ENCODE peak calls at places on chromosomes 13 and 19, in four cellular contexts. T, M, F and S are unnamed samples.

GRCh38 chr13:111168116-111168515 is 53.0 kb downstream of the ARHGEF7 start:
- DNase-seq in M (no peak), F (no peak), T (no peak), S (no peak)

GRCh38 chr19:58407658-58408151 is 744 bp upstream of the ZNF584 start:
- DNase-seq in M (no peak), F (no peak), T (peak), S (no peak)

GRCh38 chr13:98570929-98571372 is 6.0 kb downstream of the STK24 start:
- DNase-seq in T (peak), F (peak), M (peak), S (no peak)

GRCh38 chr19:38617764-38618589 is at the start of gene MAP4K1:
- DNase-seq in M (peak), F (peak), T (peak), S (no peak)

GRCh38 chr13:44576396-44577235 is 486 bp upstream of the TSC22D1 start:
- DNase-seq in T (no peak), F (no peak), M (no peak), S (peak)

GRCh38 chr13:52061587-52061986 is 37.1 kb downstream of the UTP14C start:
- DNase-seq in F (no peak), M (no peak), T (no peak), S (no peak)

GRCh38 chr19:42420055-42420544 is 7.1 kb downstream of the LIPE start:
- DNase-seq in F (peak), M (no peak), T (peak), S (no peak)

GRCh38 chr13:113527272-113527958 is 36.9 kb upstream of the DCUN1D2 start:
- DNase-seq in M (no peak), T (peak), F (no peak), S (peak)

GRCh38 chr19:3285647-3286176 is 61.3 kb downstream of the CELF5 start:
- DNase-seq in M (no peak), T (no peak), F (peak), S (no peak)

GRCh38 chr19:2189880-2190279 is 26.1 kb downstream of the DOT1L start:
- DNase-seq in F (no peak), T (no peak), M (no peak), S (no peak)

GRCh38 chr19:50380137-50380536 is 3.9 kb downstream of the NR1H2 start:
- DNase-seq in F (no peak), T (no peak), M (no peak), S (no peak)

GRCh38 chr13:26784704-26785639 is 24.4 kb upstream of the GPR12 start:
- DNase-seq in F (no peak), M (no peak), T (no peak), S (no peak)

GRCh38 chr13:34655554-34655953 is 286.5 kb upstream of the NBEA start:
- DNase-seq in M (no peak), F (no peak), T (no peak), S (no peak)

GRCh38 chr19:52533901-52534300 is 6.4 kb downstream of the ZNF808 start:
- DNase-seq in F (no peak), T (no peak), M (peak), S (no peak)

GRCh38 chr19:1252818-1253513 is 4.6 kb downstream of the MIDN start:
- DNase-seq in T (peak), F (peak), M (peak), S (peak)

GRCh38 chr13:37277435-37278144 is 172.1 kb upstream of the CSNK1A1L start:
- DNase-seq in M (no peak), T (no peak), F (no peak), S (no peak)

GRCh38 chr13:113064534-113065405 is 40.8 kb upstream of the F7 start:
- DNase-seq in M (peak), T (no peak), F (no peak), S (no peak)

GRCh38 chr19:49712397-49712859 is 21.5 kb downstream of the CPT1C start:
- DNase-seq in F (no peak), M (no peak), T (peak), S (no peak)

GRCh38 chr13:111493468-111493867 is 173.0 kb downstream of the TEX29 start:
- DNase-seq in F (no peak), M (no peak), T (no peak), S (no peak)

GRCh38 chr13:98571955-98572662 is 4.8 kb downstream of the STK24 start:
- DNase-seq in M (peak), T (no peak), F (peak), S (no peak)

GRCh38 chr19:42121036-42121621 is 11.1 kb downstream of the POU2F2 start:
- DNase-seq in T (no peak), M (no peak), F (no peak), S (no peak)

GRCh38 chr19:47486900-47487299 is 2.9 kb upstream of the KPTN start:
- DNase-seq in T (no peak), M (no peak), F (no peak), S (no peak)

GRCh38 chr19:50803633-50804419 is 13.6 kb downstream of the ACP4 start:
- DNase-seq in M (no peak), F (no peak), T (no peak), S (no peak)

GRCh38 chr19:30674656-30675055 is 302.5 kb downstream of the ZNF536 start:
- DNase-seq in T (no peak), M (no peak), F (no peak), S (no peak)

GRCh38 chr13:26628706-26629105 is 71.2 kb downstream of the WASF3 start:
- DNase-seq in M (peak), T (no peak), F (no peak), S (no peak)

GRCh38 chr13:93296584-93296983 is 70.0 kb downstream of the GPC6 start:
- DNase-seq in F (no peak), T (no peak), M (no peak), S (no peak)

GRCh38 chr13:22736084-22736767 is 444.6 kb upstream of the SGCG start:
- DNase-seq in T (no peak), M (no peak), F (no peak), S (no peak)
- TF ChIP-seq CTCF in T (no peak), M (no peak), F (no peak), S (no peak)

GRCh38 chr19:12555456-12555930 is 4.2 kb upstream of the ZNF564 start:
- DNase-seq in F (no peak), T (no peak), M (peak), S (no peak)

GRCh38 chr19:12546068-12546467 is 5.2 kb downstream of the ZNF564 start:
- DNase-seq in T (no peak), F (no peak), M (no peak), S (no peak)

GRCh38 chr19:12545267-12545666 is 6.0 kb downstream of the ZNF564 start:
- DNase-seq in T (no peak), M (no peak), F (no peak), S (no peak)

GRCh38 chr19:12546903-12547302 is 4.4 kb downstream of the ZNF564 start:
- DNase-seq in T (no peak), F (no peak), M (no peak), S (no peak)

DNA sequence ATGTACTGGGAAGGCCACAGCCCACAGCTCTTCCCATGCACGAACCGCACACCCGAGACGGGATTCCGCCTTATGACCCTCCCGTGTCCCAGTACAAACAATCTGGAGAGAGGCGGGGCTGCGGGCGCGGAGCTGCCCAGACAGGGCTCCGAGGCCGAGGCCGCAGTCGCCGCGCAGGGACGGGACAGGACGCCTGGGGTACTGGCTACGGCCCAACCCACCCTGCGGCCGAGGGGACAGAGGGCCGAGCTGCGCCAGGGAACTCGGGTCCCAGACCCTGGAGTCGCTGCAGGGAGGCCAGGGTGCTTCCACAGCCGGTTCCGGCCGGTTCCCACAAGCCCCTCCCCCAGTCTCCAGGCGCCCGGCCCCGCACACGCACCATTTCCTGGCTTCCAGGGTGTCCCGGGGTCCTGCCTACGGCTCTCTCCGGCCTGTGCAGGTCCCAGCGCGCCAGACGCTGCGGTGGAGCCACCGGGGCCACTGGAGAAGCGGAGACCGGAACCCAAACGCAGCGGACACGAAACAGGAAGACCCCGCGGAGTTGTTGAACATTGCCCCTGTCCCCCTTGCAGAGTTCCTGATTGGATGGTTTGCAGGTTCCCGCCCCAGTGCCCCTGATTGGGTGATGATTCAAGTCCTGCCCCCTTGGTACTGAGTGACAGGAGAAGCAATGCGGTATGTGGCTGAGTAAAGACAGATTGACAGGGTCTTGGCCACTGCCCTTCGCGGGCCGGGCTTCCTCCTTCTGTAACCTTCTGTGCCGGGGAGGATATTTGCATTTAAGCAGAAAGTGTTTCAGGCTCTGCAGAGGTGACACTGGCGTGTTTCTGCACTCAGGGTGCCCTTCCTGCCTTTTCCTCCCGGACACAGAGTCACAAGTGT is at the start of gene ZNF564:
- DNase-seq in F (peak), M (peak), T (peak), S (peak)
- TF ChIP-seq CTCF in F (no peak), M (peak), T (no peak), S (no peak)

GRCh38 chr13:40568246-40568645 is 98.2 kb downstream of the FOXO1 start:
- DNase-seq in F (no peak), M (no peak), T (no peak), S (no peak)

GRCh38 chr13:40568672-40569350 is 97.6 kb downstream of the FOXO1 start:
- DNase-seq in T (no peak), F (no peak), M (no peak), S (no peak)

GRCh38 chr13:40565282-40566148 is 100.9 kb downstream of the FOXO1 start:
- DNase-seq in F (no peak), M (no peak), T (no peak), S (no peak)

GRCh38 chr13:40564342-40564997 is 102.0 kb downstream of the FOXO1 start:
- DNase-seq in T (no peak), F (no peak), M (peak), S (no peak)

GRCh38 chr13:40566811-40567210 is 99.6 kb downstream of the FOXO1 start:
- DNase-seq in T (no peak), M (peak), F (no peak), S (no peak)
- TF ChIP-seq CTCF in T (no peak), M (no peak), F (no peak), S (no peak)

GRCh38 chr19:18776288-18776594 is 14.9 kb downstream of the COMP start:
- DNase-seq in T (no peak), M (no peak), F (no peak), S (no peak)
- TF ChIP-seq CTCF in T (no peak), M (no peak), F (no peak), S (peak)

GRCh38 chr19:16889429-16889882 is 657 bp downstream of the F2RL3 start:
- DNase-seq in M (peak), F (no peak), T (peak), S (no peak)
- TF ChIP-seq CTCF in M (no peak), F (no peak), T (peak), S (no peak)

GRCh38 chr13:65553328-65553727 is 1676.8 kb downstream of the PCDH9 start:
- DNase-seq in F (no peak), M (no peak), T (no peak), S (no peak)
- TF ChIP-seq CTCF in F (no peak), M (no peak), T (no peak), S (no peak)